ENCODE peak calls at places on chromosomes 3 and 15, in ten cellular contexts. N, K, M, G, Y, X, R, O, S and E are unnamed samples.

GRCh38 chr3:188531210-188531609 is 377.3 kb downstream of the LPP start:
- DNase-seq in N (no peak), K (no peak), M (no peak), G (no peak), Y (no peak), X (no peak), R (no peak), O (no peak), S (no peak), E (no peak)

GRCh38 chr3:171563298-171563697 is 103.1 kb upstream of the TNIK start:
- DNase-seq in N (no peak), K (no peak), M (no peak), G (no peak), Y (no peak), X (no peak), R (no peak), O (peak; percentile 18), S (peak; percentile 56), E (no peak)

GRCh38 chr3:59300727-59301134 is 250.9 kb upstream of the CFAP20DC start:
- DNase-seq in N (no peak), K (no peak), M (no peak), G (no peak), Y (no peak), X (no peak), R (no peak), O (no peak), S (no peak), E (no peak)

GRCh38 chr15:59369597-59369996 is 3.1 kb downstream of the MYO1E start:
- DNase-seq in N (no peak), K (no peak), M (no peak), G (no peak), Y (no peak), X (no peak), R (no peak), O (no peak), S (no peak), E (no peak)

GRCh38 chr3:172461530-172462138 is 13.4 kb upstream of the GHSR start:
- DNase-seq in N (peak; percentile 11), K (no peak), M (no peak), G (no peak), Y (no peak), X (peak; percentile 43), R (no peak), O (no peak), S (no peak), E (peak; percentile 58)

GRCh38 chr3:71512544-71512943 is 71.0 kb downstream of the FOXP1 start:
- DNase-seq in N (no peak), K (no peak), M (no peak), G (no peak), Y (no peak), X (no peak), R (no peak), O (no peak), S (no peak), E (no peak)

GRCh38 chr3:28799084-28799483 is 450.5 kb upstream of the AZI2 start:
- DNase-seq in N (peak; percentile 1), K (no peak), M (no peak), G (no peak), Y (no peak), X (no peak), R (no peak), O (no peak), S (no peak), E (no peak)

GRCh38 chr15:59437777-59438574 is at the start of gene FAM81A:
- DNase-seq in N (peak; percentile 80), K (no peak), M (peak; percentile 53), G (peak; percentile 42), Y (peak; percentile 77), X (peak; percentile 96), R (peak; percentile 86), O (peak; percentile 53), S (peak; percentile 70), E (peak; percentile 54)

GRCh38 chr3:13598926-13599886 is 50.3 kb downstream of the FBLN2 start:
- DNase-seq in N (no peak), K (no peak), M (no peak), G (no peak), Y (no peak), X (no peak), R (no peak), O (no peak), S (no peak), E (no peak)

GRCh38 chr15:32886441-32886840 is 168.6 kb downstream of the GREM1 start:
- DNase-seq in N (no peak), K (no peak), M (no peak), G (no peak), Y (no peak), X (no peak), R (no peak), O (no peak), S (no peak), E (no peak)

GRCh38 chr3:137294139-137294538 is 336.4 kb downstream of the IL20RB start:
- DNase-seq in N (no peak), K (no peak), M (no peak), G (no peak), Y (no peak), X (no peak), R (no peak), O (no peak), S (no peak), E (no peak)

GRCh38 chr15:97729270-97729669 is 231.2 kb upstream of the ARRDC4 start:
- DNase-seq in N (no peak), K (no peak), M (no peak), G (no peak), Y (no peak), X (no peak), R (no peak), O (no peak), S (no peak), E (peak; percentile 30)

GRCh38 chr3:53196575-53197407 is 35.8 kb downstream of the PRKCD start:
- DNase-seq in N (no peak), K (no peak), M (no peak), G (no peak), Y (peak; percentile 34), X (no peak), R (no peak), O (peak; percentile 65), S (peak; percentile 67), E (peak; percentile 37)

GRCh38 chr3:38601971-38602550 is 47.4 kb downstream of the SCN5A start:
- DNase-seq in N (no peak), K (no peak), M (no peak), G (no peak), Y (no peak), X (no peak), R (no peak), O (no peak), S (no peak), E (no peak)

GRCh38 chr15:26771168-26771916 is 1.5 kb downstream of the GABRB3 start:
- DNase-seq in N (peak; percentile 46), K (no peak), M (peak; percentile 40), G (no peak), Y (peak; percentile 73), X (no peak), R (peak; percentile 13), O (no peak), S (peak; percentile 9), E (no peak)

GRCh38 chr15:46543626-46544025 is 908.8 kb downstream of the SQOR start:
- DNase-seq in N (no peak), K (no peak), M (no peak), G (no peak), Y (no peak), X (no peak), R (no peak), O (no peak), S (no peak), E (no peak)

GRCh38 chr3:122410111-122410510 is 5.8 kb downstream of the WDR5B start:
- DNase-seq in N (no peak), K (no peak), M (no peak), G (no peak), Y (no peak), X (no peak), R (no peak), O (no peak), S (no peak), E (no peak)

GRCh38 chr3:195441971-195442572 is 748 bp downstream of the ACAP2 start:
- DNase-seq in N (peak; percentile 71), K (no peak), M (no peak), G (peak; percentile 45), Y (peak; percentile 68), X (peak; percentile 14), R (peak; percentile 56), O (peak; percentile 58), S (peak; percentile 56), E (peak; percentile 26)

GRCh38 chr3:4997946-4998345 is 18.7 kb downstream of the BHLHE40 start:
- DNase-seq in N (no peak), K (no peak), M (no peak), G (peak; percentile 16), Y (no peak), X (no peak), R (no peak), O (no peak), S (peak; percentile 0), E (no peak)

GRCh38 chr3:58536501-58537411 is at the start of gene ACOX2:
- DNase-seq in N (no peak), K (no peak), M (no peak), G (no peak), Y (peak; percentile 87), X (no peak), R (no peak), O (no peak), S (no peak), E (peak; percentile 80)

GRCh38 chr15:33215941-33216872 is 21.7 kb upstream of the FMN1 start:
- DNase-seq in N (no peak), K (no peak), M (no peak), G (no peak), Y (no peak), X (no peak), R (no peak), O (no peak), S (no peak), E (peak; percentile 44)

GRCh38 chr3:10968390-10968789 is 24.2 kb upstream of the SLC6A1 start:
- DNase-seq in N (peak; percentile 8), K (no peak), M (no peak), G (no peak), Y (no peak), X (no peak), R (peak; percentile 49), O (no peak), S (no peak), E (no peak)

GRCh38 chr15:44296625-44297524 is 8.4 kb downstream of the GOLM2 start:
- DNase-seq in N (no peak), K (no peak), M (peak; percentile 15), G (no peak), Y (no peak), X (peak; percentile 35), R (peak; percentile 12), O (no peak), S (no peak), E (peak; percentile 60)

GRCh38 chr3:13708871-13709595 is 160.1 kb downstream of the FBLN2 start:
- DNase-seq in N (no peak), K (no peak), M (no peak), G (peak; percentile 9), Y (no peak), X (no peak), R (no peak), O (no peak), S (no peak), E (no peak)

GRCh38 chr15:99590913-99591646 is 25.3 kb downstream of the MEF2A start:
- DNase-seq in N (no peak), K (no peak), M (no peak), G (no peak), Y (no peak), X (no peak), R (no peak), O (no peak), S (no peak), E (no peak)